ENCODE peak calls at places on chromosomes 6 and 20, in six cellular contexts. J is GM12878, R is K562, O is HepG2, Z is GM12891, I is H1. M is an unnamed sample.

GRCh38 chr20:12575352-12576095 is 433.2 kb upstream of the SPTLC3 start:
- DNase-seq in J (no peak), R (no peak), O (no peak), Z (no peak), I (no peak), M (no peak)

GRCh38 chr6:134627707-134628106 is 309.8 kb upstream of the SGK1 start:
- DNase-seq in J (no peak), R (no peak), O (no peak), Z (no peak), I (no peak), M (no peak)

GRCh38 chr6:15351631-15352030 is 105.8 kb downstream of the JARID2 start:
- DNase-seq in J (no peak), R (no peak), O (no peak), Z (no peak), I (no peak), M (no peak)

GRCh38 chr20:5844063-5844681 is 94.0 kb downstream of the SHLD1 start:
- DNase-seq in J (peak), R (no peak), O (peak), Z (peak), I (no peak), M (peak)

GRCh38 chr20:45781391-45781931 is 10.2 kb downstream of the WFDC3 start:
- DNase-seq in J (no peak), R (no peak), O (no peak), Z (no peak), I (no peak), M (no peak)

GRCh38 chr6:14965340-14966102 is 280.3 kb upstream of the JARID2 start:
- DNase-seq in J (no peak), R (no peak), O (no peak), Z (no peak), I (no peak), M (no peak)

GRCh38 chr20:38840053-38840893 is 34.8 kb downstream of the PPP1R16B start:
- DNase-seq in J (no peak), R (peak), O (no peak), Z (no peak), I (no peak), M (no peak)

GRCh38 chr6:13708679-13709261 is 2.9 kb downstream of the RANBP9 start:
- DNase-seq in J (no peak), R (no peak), O (no peak), Z (no peak), I (no peak), M (no peak)

GRCh38 chr6:25732468-25733198 is 21.9 kb upstream of the SLC17A4 start:
- DNase-seq in J (no peak), R (no peak), O (no peak), Z (no peak), I (no peak), M (no peak)

GRCh38 chr20:5719861-5720401 is 30.3 kb upstream of the SHLD1 start:
- DNase-seq in J (no peak), R (peak), O (peak), Z (no peak), I (no peak), M (no peak)

GRCh38 chr6:139030539-139030938 is 2.0 kb downstream of the ABRACL start:
- DNase-seq in J (peak), R (no peak), O (no peak), Z (peak), I (no peak), M (peak)

GRCh38 chr6:63744810-63745209 is 109.2 kb downstream of the PHF3 start:
- DNase-seq in J (no peak), R (no peak), O (no peak), Z (no peak), I (no peak), M (no peak)

GRCh38 chr6:11384531-11385309 is 152.3 kb upstream of the NEDD9 start:
- DNase-seq in J (no peak), R (no peak), O (no peak), Z (no peak), I (no peak), M (no peak)

GRCh38 chr20:10217517-10218410 is 866 bp upstream of the SNAP25 start:
- DNase-seq in J (no peak), R (no peak), O (no peak), Z (no peak), I (peak), M (no peak)

GRCh38 chr6:135006386-135006914 is 48.2 kb downstream of the HBS1L start:
- DNase-seq in J (no peak), R (peak), O (no peak), Z (no peak), I (no peak), M (no peak)

GRCh38 chr6:13444604-13445003 is 42.8 kb downstream of the GFOD1 start:
- DNase-seq in J (no peak), R (no peak), O (no peak), Z (no peak), I (no peak), M (no peak)

GRCh38 chr6:157314705-157315321 is 8.5 kb downstream of the TMEM242 start:
- DNase-seq in J (peak), R (peak), O (peak), Z (no peak), I (no peak), M (no peak)

GRCh38 chr6:19325335-19325789 is 511.8 kb upstream of the ID4 start:
- DNase-seq in J (no peak), R (no peak), O (no peak), Z (no peak), I (no peak), M (no peak)

GRCh38 chr20:33032555-33032954 is 1.1 kb downstream of the BPIFB6 start:
- DNase-seq in J (no peak), R (no peak), O (no peak), Z (no peak), I (no peak), M (no peak)

GRCh38 chr6:92231220-92231701 is 1188.1 kb downstream of the EPHA7 start:
- DNase-seq in J (no peak), R (no peak), O (no peak), Z (no peak), I (no peak), M (no peak)

GRCh38 chr20:20012517-20012916 is 4.6 kb upstream of the NAA20 start:
- DNase-seq in J (no peak), R (no peak), O (no peak), Z (no peak), I (no peak), M (no peak)

GRCh38 chr6:24720131-24720603 is 1.2 kb upstream of the C6orf62 start:
- DNase-seq in J (no peak), R (peak), O (peak), Z (no peak), I (no peak), M (peak)
- TF ChIP-seq POLR2A in J (peak), R (no peak), O (no peak), Z (no peak), I (no peak), M (no peak)

DNA sequence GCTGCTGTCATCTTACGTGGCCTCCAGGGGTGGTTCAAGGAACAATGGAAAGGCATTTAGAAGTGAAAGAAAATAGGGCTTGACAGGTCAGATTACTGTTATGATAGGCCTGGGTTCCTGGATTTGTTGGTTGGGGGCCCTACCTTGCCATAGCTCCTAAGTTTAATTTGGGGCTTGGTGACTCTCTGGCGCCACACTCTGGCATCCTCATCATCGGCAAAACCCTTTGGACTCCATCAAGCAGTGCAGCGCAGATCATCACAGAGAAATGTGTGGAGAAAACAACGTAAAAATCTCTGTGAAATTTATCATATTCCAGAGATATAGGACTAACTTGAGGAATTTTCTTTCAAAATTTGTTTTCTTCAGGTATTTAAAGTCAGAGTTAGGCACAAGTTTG is 33.6 kb upstream of the AIG1 start:
- DNase-seq in J (no peak), R (no peak), O (peak), Z (no peak), I (peak), M (no peak)
- TF ChIP-seq TAF1 in J (no peak), R (no peak), O (no peak), Z (no peak), I (no peak), M (no peak)

GRCh38 chr6:170037541-170038250 is 253.2 kb downstream of the DLL1 start:
- DNase-seq in J (no peak), R (no peak), O (no peak), Z (no peak), I (no peak), M (no peak)
- TF ChIP-seq POLR2AphosphoS5 in J (no peak), R (no peak), O (no peak), Z (no peak), I (no peak), M (no peak)

GRCh38 chr6:46935687-46936086 is 13.9 kb upstream of the ADGRF5 start:
- DNase-seq in J (no peak), R (no peak), O (no peak), Z (no peak), I (peak), M (no peak)
- TF ChIP-seq POLR2A in J (no peak), R (no peak), O (no peak), Z (no peak), I (no peak), M (no peak)

GRCh38 chr20:22908944-22909343 is 126.2 kb upstream of the SSTR4 start:
- DNase-seq in J (no peak), R (peak), O (no peak), Z (no peak), I (no peak), M (no peak)

GRCh38 chr20:22914291-22914690 is 120.8 kb upstream of the SSTR4 start:
- DNase-seq in J (no peak), R (no peak), O (no peak), Z (no peak), I (no peak), M (no peak)

GRCh38 chr20:22909436-22909835 is 125.7 kb upstream of the SSTR4 start:
- DNase-seq in J (no peak), R (peak), O (no peak), Z (no peak), I (no peak), M (no peak)

GRCh38 chr20:22908437-22908836 is 126.7 kb upstream of the SSTR4 start:
- DNase-seq in J (no peak), R (no peak), O (no peak), Z (no peak), I (peak), M (no peak)

DNA sequence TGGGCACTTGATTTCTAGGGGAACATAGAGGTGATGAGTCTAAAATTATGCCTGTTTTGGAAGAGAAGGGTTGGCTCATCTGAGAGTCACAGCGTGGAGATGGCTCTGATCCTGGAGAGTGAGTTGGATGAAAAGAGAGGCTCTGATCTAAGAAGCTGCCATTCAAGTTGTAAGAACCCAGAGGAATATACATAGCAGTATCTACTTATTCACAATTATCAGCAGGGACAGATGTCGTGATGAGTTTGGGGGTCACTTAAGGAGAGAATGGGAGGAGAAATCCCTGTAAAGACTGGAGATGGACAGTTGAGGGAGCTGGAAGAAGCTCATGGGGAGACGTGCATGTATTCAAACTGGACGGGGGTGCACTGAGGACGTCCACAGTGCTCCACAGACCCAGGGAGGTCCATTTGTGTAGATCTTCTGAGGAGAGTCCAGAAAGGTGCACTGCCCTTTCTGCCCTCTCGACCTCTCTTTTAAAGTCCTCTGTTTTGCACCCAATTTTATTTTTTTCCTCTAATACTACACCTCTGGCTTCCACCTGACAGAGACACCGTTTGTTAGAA is 124.7 kb upstream of the SSTR4 start:
- DNase-seq in J (no peak), R (no peak), O (no peak), Z (no peak), I (no peak), M (no peak)
- TF ChIP-seq TAF1 in J (no peak), R (no peak), O (no peak), Z (no peak), I (no peak), M (no peak)

DNA sequence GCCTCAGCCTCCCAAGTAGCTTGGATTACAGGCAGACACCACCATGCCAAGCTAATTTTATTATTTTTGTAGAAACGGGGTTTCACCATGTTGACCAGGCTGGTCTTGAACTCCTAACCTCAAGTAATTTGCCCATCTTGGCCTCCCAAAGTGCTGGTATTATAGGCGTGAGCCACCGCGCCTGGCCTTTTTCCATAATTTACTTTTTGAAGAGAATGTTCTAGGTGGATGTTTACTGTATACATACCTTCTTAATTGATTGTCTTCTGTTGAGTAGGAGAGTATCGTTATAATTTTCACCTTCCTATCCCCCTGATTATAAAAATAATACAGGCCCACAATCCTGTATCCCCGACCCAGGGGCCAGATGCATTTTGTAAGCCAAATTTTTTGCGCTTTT is 174.4 kb downstream of the BCAS1 start:
- DNase-seq in J (no peak), R (no peak), O (no peak), Z (no peak), I (no peak), M (no peak)
- TF ChIP-seq POLR2AphosphoS5 in J (no peak), R (no peak), O (no peak), Z (no peak), I (no peak), M (no peak)

GRCh38 chr20:47501117-47501482 is 587 bp upstream of the NCOA3 start:
- DNase-seq in J (no peak), R (peak), O (no peak), Z (no peak), I (no peak), M (no peak)

GRCh38 chr20:47502801-47503239 is 1.1 kb downstream of the NCOA3 start:
- DNase-seq in J (no peak), R (peak), O (peak), Z (no peak), I (no peak), M (no peak)

GRCh38 chr20:47500554-47500953 is 1.1 kb upstream of the NCOA3 start:
- DNase-seq in J (no peak), R (peak), O (no peak), Z (no peak), I (no peak), M (no peak)

GRCh38 chr20:47502271-47502730 is 614 bp downstream of the NCOA3 start:
- DNase-seq in J (no peak), R (peak), O (no peak), Z (no peak), I (peak), M (no peak)

GRCh38 chr20:47501483-47502270 is at the start of gene NCOA3:
- DNase-seq in J (no peak), R (peak), O (peak), Z (peak), I (peak), M (peak)
- TF ChIP-seq POLR2A in J (peak), R (peak), O (peak), Z (peak), I (peak), M (peak)

GRCh38 chr6:18070486-18070885 is 52.0 kb downstream of the NHLRC1 start:
- DNase-seq in J (no peak), R (no peak), O (no peak), Z (no peak), I (no peak), M (no peak)
- TF ChIP-seq TAF1 in J (no peak), R (no peak), O (no peak), Z (no peak), I (no peak), M (no peak)

GRCh38 chr6:37013516-37014491 is 8.3 kb downstream of the FGD2 start:
- DNase-seq in J (no peak), R (no peak), O (no peak), Z (no peak), I (no peak), M (no peak)
- TF ChIP-seq POLR2AphosphoS5 in J (no peak), R (no peak), O (no peak), Z (no peak), I (no peak), M (no peak)

GRCh38 chr20:62063981-62064787 is 1.5 kb downstream of the TAF4 start:
- DNase-seq in J (no peak), R (no peak), O (peak), Z (no peak), I (no peak), M (no peak)
- TF ChIP-seq POLR2A in J (no peak), R (no peak), O (no peak), Z (no peak), I (no peak), M (no peak)

M was measured in GM12892.